ENCODE peak calls at places on chromosomes 16 and 17, in five cellular contexts. T is lung; G is body of pancreas; C is ascending aorta; R is naive thymus-derived CD4-positive, alpha-beta T cell. U is an unnamed sample.

GRCh38 chr17:30396129-30396528 is 17.4 kb downstream of the CPD start:
- DNase-seq in T (no peak), G (no peak), C (no peak), R (no peak), U (no peak)

GRCh38 chr16:10992797-10993196 is 48.4 kb downstream of the CLEC16A start:
- DNase-seq in T (no peak), G (no peak), C (no peak), R (no peak), U (peak)

GRCh38 chr16:82031116-82032084 is 3.7 kb upstream of the HSD17B2 start:
- DNase-seq in T (no peak), G (no peak), C (no peak), R (no peak), U (peak)

GRCh38 chr16:69513180-69513966 is 52.4 kb upstream of the NFAT5 start:
- DNase-seq in T (no peak), G (no peak), C (no peak), R (no peak), U (no peak)

GRCh38 chr17:17235212-17236174 is 1.5 kb downstream of the FLCN start:
- DNase-seq in T (peak), G (peak), C (no peak), R (no peak), U (no peak)

GRCh38 chr16:88815901-88816589 is 4.3 kb upstream of the APRT start:
- DNase-seq in T (no peak), G (peak), C (no peak), R (peak), U (no peak)

GRCh38 chr17:80779336-80779735 is 212.3 kb upstream of the CHMP6 start:
- DNase-seq in T (no peak), G (no peak), C (no peak), R (no peak), U (no peak)

GRCh38 chr16:1181715-1182671 is 29.1 kb downstream of the CACNA1H start:
- DNase-seq in T (peak), G (peak), C (peak), R (no peak), U (peak)

GRCh38 chr17:38674013-38674748 is 576 bp downstream of the EPOP start:
- DNase-seq in T (no peak), G (peak), C (no peak), R (peak), U (no peak)

GRCh38 chr17:29571486-29571882 is 3.0 kb downstream of the TP53I13 start:
- DNase-seq in T (no peak), G (no peak), C (no peak), R (no peak), U (no peak)

GRCh38 chr17:14038206-14038605 is 31.1 kb upstream of the COX10 start:
- DNase-seq in T (no peak), G (no peak), C (no peak), R (no peak), U (no peak)

GRCh38 chr17:81025065-81025751 is 9.7 kb upstream of the BAIAP2 start:
- DNase-seq in T (peak), G (no peak), C (no peak), R (no peak), U (no peak)

GRCh38 chr17:40846515-40847155 is 20.4 kb downstream of the KRT12 start:
- DNase-seq in T (no peak), G (no peak), C (no peak), R (no peak), U (no peak)

GRCh38 chr16:17566656-17567450 is 96.1 kb upstream of the XYLT1 start:
- DNase-seq in T (no peak), G (no peak), C (no peak), R (no peak), U (no peak)

GRCh38 chr16:57863434-57864160 is 61.3 kb upstream of the KIFC3 start:
- DNase-seq in T (peak), G (peak), C (peak), R (no peak), U (peak)

DNA sequence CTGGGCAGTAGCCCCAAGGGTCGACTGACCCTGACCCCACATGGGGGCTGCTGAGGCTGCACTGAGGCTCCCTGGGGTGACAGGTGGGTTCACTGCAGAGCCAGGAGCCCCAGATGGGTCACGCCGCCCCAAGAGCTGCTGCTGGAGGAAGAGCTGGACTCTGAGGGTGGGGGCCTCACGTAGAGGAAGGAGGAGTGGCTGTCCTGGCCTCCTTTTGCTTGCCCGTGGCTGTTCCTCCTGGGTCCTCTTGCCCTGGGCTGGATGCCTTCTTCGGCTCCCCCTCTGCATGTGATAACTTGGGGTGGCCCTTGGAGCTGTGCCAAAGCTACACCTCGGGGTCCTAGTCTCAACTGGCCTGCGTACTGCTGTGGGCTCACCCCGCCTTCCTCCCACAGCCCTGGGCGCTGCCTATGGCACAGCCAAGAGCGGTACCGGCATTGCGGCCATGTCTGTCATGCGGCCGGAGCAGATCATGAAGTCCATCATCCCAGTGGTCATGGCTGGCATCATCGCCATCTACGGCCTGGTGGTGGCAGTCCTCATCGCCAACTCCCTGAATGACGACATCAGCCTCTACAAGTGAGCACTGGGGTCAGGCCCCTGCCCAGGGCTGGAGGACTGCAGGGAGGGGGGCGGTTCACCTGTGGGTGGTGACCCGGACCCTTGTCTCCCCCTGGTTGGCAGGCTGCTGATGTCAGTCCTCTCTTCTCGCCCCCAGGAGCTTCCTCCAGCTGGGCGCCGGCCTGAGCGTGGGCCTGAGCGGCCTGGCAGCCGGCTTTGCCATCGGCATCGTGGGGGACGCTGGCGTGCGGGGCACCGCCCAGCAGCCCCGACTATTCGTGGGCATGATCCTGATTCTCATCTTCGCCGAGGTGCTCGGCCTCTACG is 1.1 kb upstream of the AMDHD2 start:
- DNase-seq in T (peak), G (peak), C (no peak), R (no peak), U (no peak)
- H3K4me3 ChIP-seq in T (no peak), G (no peak), C (peak), R (no peak), U (no peak)

GRCh38 chr16:54813778-54814177 is 116.9 kb upstream of the IRX5 start:
- DNase-seq in T (no peak), G (no peak), C (no peak), R (no peak), U (no peak)

GRCh38 chr16:54817940-54818574 is 112.6 kb upstream of the IRX5 start:
- DNase-seq in T (peak), G (no peak), C (no peak), R (no peak), U (no peak)

GRCh38 chr16:54815177-54815576 is 115.5 kb upstream of the IRX5 start:
- DNase-seq in T (no peak), G (no peak), C (no peak), R (no peak), U (no peak)

GRCh38 chr16:54816471-54816870 is 114.2 kb upstream of the IRX5 start:
- DNase-seq in T (no peak), G (no peak), C (no peak), R (no peak), U (no peak)

DNA sequence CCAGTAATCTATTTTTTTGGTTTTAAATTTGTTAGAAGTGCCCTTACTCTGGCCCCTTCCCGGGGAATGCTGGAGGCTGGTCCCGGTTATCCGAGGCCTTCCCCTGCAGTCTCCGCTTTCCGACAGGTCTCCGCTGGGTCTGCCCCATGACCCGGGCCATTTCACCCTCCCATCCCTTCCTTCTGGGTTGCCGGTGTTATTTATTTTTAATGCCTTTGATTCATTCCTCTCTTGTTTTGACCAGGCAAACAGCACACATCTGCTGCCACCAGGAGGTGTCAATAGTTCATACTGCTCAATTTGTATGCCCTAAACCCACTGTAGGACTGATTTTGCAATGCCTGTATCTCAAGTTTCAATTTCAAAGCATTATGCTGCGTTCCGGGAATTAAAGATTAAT is 113.2 kb upstream of the IRX5 start:
- DNase-seq in T (peak), G (no peak), C (no peak), R (no peak), U (peak)
- H3K4me3 ChIP-seq in T (no peak), G (no peak), C (no peak), R (no peak), U (no peak)

DNA sequence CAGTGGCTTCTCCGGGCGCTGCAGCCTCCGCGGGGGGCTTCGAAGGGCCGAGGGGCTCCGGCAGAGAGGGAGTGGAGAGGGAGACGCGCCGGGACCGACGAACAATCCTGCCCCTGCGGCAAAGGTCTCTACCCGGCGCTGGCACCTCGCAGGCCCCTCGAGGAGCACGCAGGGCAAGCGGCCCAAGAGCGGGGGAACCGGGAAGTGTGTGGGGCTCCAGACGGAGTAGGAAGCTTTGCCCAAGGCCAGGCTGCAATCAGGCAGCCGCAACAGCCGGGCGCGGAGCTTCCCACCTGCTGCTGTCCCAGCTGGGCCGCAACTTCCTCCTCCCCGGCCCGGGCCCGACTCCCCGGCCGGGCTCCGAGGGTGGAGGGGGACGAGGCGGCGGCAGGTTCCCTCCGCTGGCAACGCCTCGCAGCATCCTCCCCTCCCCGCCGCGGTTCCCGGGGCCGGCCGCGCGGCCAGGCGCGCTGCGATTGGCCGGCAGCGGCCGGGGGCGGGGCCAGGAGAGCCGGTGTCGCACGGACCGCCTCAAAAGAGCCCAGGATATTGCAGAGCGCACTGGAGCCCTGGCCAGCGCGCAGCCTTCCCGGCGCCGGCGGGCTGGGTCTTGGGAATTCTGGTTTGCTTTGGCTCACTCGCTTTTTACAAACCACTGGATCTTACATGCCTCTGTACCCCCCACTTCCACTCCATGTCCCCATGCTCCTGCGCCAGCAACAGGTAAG is at the start of gene KCNJ2:
- DNase-seq in T (peak), G (peak), C (peak), R (no peak), U (no peak)
- H3K4me3 ChIP-seq in T (peak), G (peak), C (peak), R (peak), U (peak)

GRCh38 chr17:44384823-44385286 is 4.6 kb downstream of the ITGA2B start:
- DNase-seq in T (no peak), G (no peak), C (no peak), R (no peak), U (no peak)

GRCh38 chr17:44385287-44386181 is 3.9 kb downstream of the ITGA2B start:
- DNase-seq in T (peak), G (peak), C (peak), R (peak), U (no peak)

GRCh38 chr17:44383861-44384260 is 5.6 kb downstream of the ITGA2B start:
- DNase-seq in T (no peak), G (no peak), C (no peak), R (no peak), U (no peak)

GRCh38 chr17:44383363-44383762 is 6.1 kb downstream of the ITGA2B start:
- DNase-seq in T (no peak), G (no peak), C (no peak), R (no peak), U (no peak)

DNA sequence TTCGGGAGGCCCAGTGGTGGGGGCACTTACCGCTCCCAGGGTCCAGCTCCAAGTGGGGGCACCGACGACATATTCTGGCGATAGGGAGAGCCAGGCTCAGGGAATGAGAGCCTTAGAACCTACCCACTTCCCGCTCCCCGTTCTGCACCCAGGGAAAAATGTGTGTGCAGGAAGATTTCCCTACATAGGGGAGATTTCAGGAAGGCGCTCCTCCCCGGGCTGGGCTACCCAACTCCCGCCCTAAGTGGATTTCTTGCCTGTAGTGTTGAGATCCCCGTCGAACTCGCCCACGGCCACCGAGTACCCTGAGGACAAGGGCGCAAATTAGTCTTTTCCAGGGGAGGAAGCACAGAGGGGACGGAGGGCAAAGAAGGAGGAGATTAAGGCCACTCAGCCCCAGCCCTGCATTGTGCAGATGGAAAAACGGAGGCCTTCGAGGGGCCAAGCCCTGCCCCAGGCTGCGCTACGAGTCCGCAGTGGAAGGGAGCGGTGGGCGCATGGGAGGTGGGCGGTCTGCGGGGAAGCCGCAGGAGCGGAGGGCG is 5.1 kb downstream of the ITGA2B start:
- DNase-seq in T (no peak), G (no peak), C (no peak), R (no peak), U (no peak)
- H3K4me3 ChIP-seq in T (no peak), G (no peak), C (peak), R (no peak), U (no peak)

GRCh38 chr17:54900457-54901229 is at the start of gene TOM1L1:
- DNase-seq in T (peak), G (peak), C (peak), R (peak), U (no peak)
- H3K4me3 ChIP-seq in T (peak), G (peak), C (peak), R (no peak), U (peak)

DNA sequence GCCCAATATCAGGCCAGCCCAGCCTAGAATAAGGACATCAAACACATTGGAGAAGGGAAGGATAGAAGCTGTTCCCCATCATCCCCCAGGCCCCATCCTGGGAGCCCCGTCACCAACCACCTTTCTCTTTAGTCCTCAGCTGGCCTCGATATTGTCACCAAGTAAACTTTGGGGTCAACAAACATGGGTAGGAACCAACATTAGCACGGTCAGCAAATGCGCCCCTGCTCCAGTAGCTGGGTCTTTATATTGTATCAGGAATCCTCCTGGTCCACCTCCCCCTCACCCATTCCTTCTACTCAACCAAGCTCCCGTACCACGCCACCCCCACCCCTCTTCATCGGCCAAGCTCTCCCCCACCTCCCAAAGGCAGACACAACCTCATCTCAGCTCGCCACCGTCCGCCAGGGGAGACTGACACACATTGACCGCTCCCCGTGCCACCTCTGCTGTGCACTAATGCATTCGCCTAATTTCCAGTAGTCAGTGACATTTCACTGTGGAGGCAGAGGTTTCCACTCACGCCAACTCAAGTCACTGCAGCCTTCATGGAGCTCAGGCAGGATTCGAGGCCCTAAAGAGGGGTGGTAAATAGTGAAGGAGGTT is 20.7 kb upstream of the CBX2 start:
- DNase-seq in T (no peak), G (no peak), C (no peak), R (no peak), U (no peak)
- H3K4me3 ChIP-seq in T (no peak), G (no peak), C (no peak), R (no peak), U (no peak)